ENCODE peak calls at places on chromosome 1, in ten cellular contexts. D, P, I, X, W, G, V, S, J and N are unnamed samples.
A peak's percentile ranks its signal among the peaks of the same experiment; 100 is the strongest.

GRCh38 chr1:61782771-61783170 is 40.5 kb downstream of the PATJ start:
- DNase-seq in D (no peak), G (no peak), X (no peak), W (no peak), S (no peak), P (no peak), J (no peak), V (peak; percentile 23), I (no peak), N (peak; percentile 42)

GRCh38 chr1:55007626-55008025 is 8.9 kb downstream of the BSND start:
- DNase-seq in I (no peak), J (no peak), V (no peak), W (peak; percentile 84), S (no peak), G (peak; percentile 46), X (no peak), D (no peak), P (peak; percentile 79), N (no peak)

GRCh38 chr1:207995576-207995975 is 84.7 kb upstream of the CD34 start:
- DNase-seq in P (no peak), V (no peak), D (no peak), X (no peak), J (no peak), I (no peak), S (no peak), W (no peak), G (no peak), N (no peak)

GRCh38 chr1:81387446-81387845 is 413.3 kb upstream of the ADGRL2 start:
- DNase-seq in V (no peak), G (no peak), I (no peak), J (no peak), D (no peak), P (no peak), S (no peak), W (no peak), X (peak; percentile 5), N (no peak)

GRCh38 chr1:69649383-69649782 is 81.7 kb downstream of the LRRC7 start:
- DNase-seq in G (no peak), W (no peak), J (no peak), I (no peak), P (no peak), S (no peak), X (no peak), V (no peak), D (no peak), N (no peak)

GRCh38 chr1:31726715-31727114 is 22.9 kb upstream of the COL16A1 start:
- DNase-seq in S (no peak), X (no peak), I (no peak), J (no peak), G (no peak), W (no peak), D (no peak), P (no peak), V (no peak), N (no peak)

GRCh38 chr1:47651311-47652089 is 213.7 kb downstream of the FOXD2 start:
- DNase-seq in J (no peak), P (no peak), X (no peak), D (no peak), G (no peak), S (no peak), I (peak; percentile 24), W (no peak), V (peak; percentile 59), N (no peak)

GRCh38 chr1:84377480-84378095 is 20.7 kb upstream of the DNASE2B start:
- DNase-seq in V (no peak), P (peak; percentile 34), I (no peak), D (peak; percentile 42), G (peak; percentile 26), X (no peak), J (no peak), S (no peak), W (peak; percentile 70), N (no peak)

GRCh38 chr1:84711091-84711490 is 20.8 kb upstream of the SSX2IP start:
- DNase-seq in P (no peak), V (no peak), J (no peak), G (no peak), W (no peak), S (no peak), I (no peak), X (no peak), D (no peak), N (no peak)

GRCh38 chr1:227939791-227940771 is 7.7 kb downstream of the WNT9A start:
- DNase-seq in V (peak; percentile 4), D (no peak), J (no peak), P (no peak), G (no peak), X (no peak), W (no peak), I (peak; percentile 41), S (no peak), N (peak; percentile 1)

GRCh38 chr1:78060857-78061563 is 15.2 kb downstream of the GIPC2 start:
- DNase-seq in V (no peak), X (no peak), S (no peak), G (no peak), I (no peak), P (peak; percentile 82), D (peak; percentile 61), J (no peak), W (no peak), N (no peak)

GRCh38 chr1:244454412-244454811 is 2.7 kb upstream of the ADSS2 start:
- DNase-seq in W (no peak), S (no peak), V (no peak), P (no peak), J (no peak), I (no peak), G (no peak), X (no peak), D (no peak), N (no peak)

GRCh38 chr1:205263580-205264190 is 35.9 kb downstream of the TMCC2 start:
- DNase-seq in P (peak; percentile 78), I (no peak), W (peak; percentile 24), J (no peak), G (peak; percentile 79), S (no peak), X (no peak), V (no peak), D (peak; percentile 45), N (no peak)

GRCh38 chr1:50275564-50275963 is 147.7 kb downstream of the DMRTA2 start:
- DNase-seq in W (no peak), S (no peak), D (no peak), I (no peak), V (no peak), X (no peak), P (no peak), J (no peak), G (no peak), N (no peak)

GRCh38 chr1:89957063-89957462 is 37.8 kb upstream of the ZNF326 start:
- DNase-seq in P (peak; percentile 33), W (no peak), V (no peak), J (no peak), D (peak; percentile 45), G (no peak), I (no peak), S (no peak), X (no peak), N (no peak)

GRCh38 chr1:10979483-10979920 is 33.0 kb upstream of the TARDBP start:
- DNase-seq in J (no peak), D (peak; percentile 80), S (peak; percentile 16), G (no peak), P (peak; percentile 84), I (no peak), V (peak; percentile 42), X (no peak), W (no peak), N (no peak)

GRCh38 chr1:19011832-19012231 is 55.4 kb upstream of the IFFO2 start:
- DNase-seq in G (no peak), W (no peak), P (no peak), V (no peak), I (no peak), S (no peak), X (no peak), J (no peak), D (no peak), N (no peak)

GRCh38 chr1:75203415-75204277 is 69.5 kb downstream of the LHX8 start:
- DNase-seq in W (peak; percentile 60), X (peak; percentile 20), D (peak; percentile 39), V (no peak), J (no peak), P (peak; percentile 19), I (no peak), G (peak; percentile 48), S (no peak), N (no peak)

GRCh38 chr1:1782399-1783221 is 4.3 kb upstream of the NADK start:
- DNase-seq in X (peak; percentile 69), P (no peak), S (peak; percentile 41), G (peak; percentile 33), I (peak; percentile 79), D (no peak), V (peak; percentile 86), J (no peak), W (peak; percentile 32), N (no peak)

GRCh38 chr1:57204942-57205787 is 218.7 kb downstream of the DAB1 start:
- DNase-seq in S (no peak), P (no peak), X (peak; percentile 23), D (no peak), I (no peak), J (no peak), G (no peak), W (no peak), V (no peak), N (no peak)

GRCh38 chr1:41109316-41110263 is 88.1 kb upstream of the SLFNL1 start:
- DNase-seq in W (peak; percentile 86), G (peak; percentile 90), I (peak; percentile 46), D (peak; percentile 71), V (peak; percentile 20), J (no peak), S (no peak), P (peak; percentile 86), X (peak; percentile 30), N (no peak)

GRCh38 chr1:223429313-223429731 is 36.1 kb downstream of the CCDC185 start:
- DNase-seq in S (peak; percentile 39), D (peak; percentile 72), G (peak; percentile 35), I (no peak), P (peak; percentile 86), J (no peak), V (peak; percentile 10), W (peak; percentile 30), X (no peak), N (no peak)

GRCh38 chr1:85118751-85119150 is 70.5 kb upstream of the MCOLN3 start:
- DNase-seq in X (no peak), W (no peak), P (no peak), S (no peak), I (no peak), V (no peak), D (no peak), J (no peak), G (no peak), N (no peak)

GRCh38 chr1:110309139-110309538 is 30.0 kb upstream of the RBM15 start:
- DNase-seq in X (no peak), D (peak; percentile 70), I (no peak), G (peak; percentile 6), P (peak; percentile 58), J (no peak), S (no peak), W (peak; percentile 60), V (no peak), N (no peak)

GRCh38 chr1:222331765-222332164 is 216.1 kb downstream of the HHIPL2 start:
- DNase-seq in W (no peak), X (no peak), D (peak; percentile 56), I (no peak), P (peak; percentile 29), S (no peak), G (peak; percentile 60), J (no peak), V (no peak), N (no peak)

GRCh38 chr1:115642168-115643072 is 650 bp downstream of the VANGL1 start:
- DNase-seq in G (no peak), S (no peak), W (peak; percentile 16), D (peak; percentile 62), P (peak; percentile 70), X (peak; percentile 61), J (no peak), I (peak; percentile 61), V (peak; percentile 69), N (no peak)

GRCh38 chr1:160419838-160420169 is 19.4 kb downstream of the VANGL2 start:
- DNase-seq in D (no peak), W (no peak), I (no peak), S (no peak), V (no peak), G (no peak), J (no peak), P (no peak), X (no peak), N (no peak)

GRCh38 chr1:175471039-175471800 is 272.2 kb downstream of the TNR start:
- DNase-seq in P (peak; percentile 93), S (no peak), G (peak; percentile 71), D (no peak), I (no peak), V (no peak), W (peak; percentile 32), X (no peak), J (no peak), N (no peak)